ENCODE peak calls at places on chromosome 18, in seven cellular contexts. One of them, this sample, is unnamed.

GRCh38 chr18:31503011-31503410 is 5.0 kb downstream of the DSG2 start:
- DNase-seq in HCEC 1CT: no peak
- DNase-seq in coronary artery: no peak
- DNase-seq in activated CD4-positive, alpha-beta T cell treated with anti-CD3 and anti-CD28 coated beads for 36 hours: no peak
- DNase-seq in stimulated activated CD8-positive, alpha-beta memory T cell treated with anti-CD3 and anti-CD28 coated beads, Interleukin-15, amount 100 ng/mL, for 4 hours: no peak
- DNase-seq in T47D: no peak
- DNase-seq in A549: no peak
- DNase-seq in this sample: no peak

GRCh38 chr18:32548688-32549087 is 78.0 kb upstream of the GAREM1 start:
- DNase-seq in HCEC 1CT: no peak
- DNase-seq in coronary artery: no peak
- DNase-seq in activated CD4-positive, alpha-beta T cell treated with anti-CD3 and anti-CD28 coated beads for 36 hours: no peak
- DNase-seq in stimulated activated CD8-positive, alpha-beta memory T cell treated with anti-CD3 and anti-CD28 coated beads, Interleukin-15, amount 100 ng/mL, for 4 hours: no peak
- DNase-seq in T47D: no peak
- DNase-seq in A549: no peak
- DNase-seq in this sample: no peak

GRCh38 chr18:49052891-49053644 is 102.3 kb upstream of the SMAD7 start:
- DNase-seq in HCEC 1CT: peak
- DNase-seq in coronary artery: no peak
- DNase-seq in activated CD4-positive, alpha-beta T cell treated with anti-CD3 and anti-CD28 coated beads for 36 hours: no peak
- DNase-seq in stimulated activated CD8-positive, alpha-beta memory T cell treated with anti-CD3 and anti-CD28 coated beads, Interleukin-15, amount 100 ng/mL, for 4 hours: no peak
- DNase-seq in T47D: no peak
- DNase-seq in A549: no peak
- DNase-seq in this sample: no peak

GRCh38 chr18:67551146-67551545 is 34.6 kb upstream of the DSEL start:
- DNase-seq in HCEC 1CT: no peak
- DNase-seq in coronary artery: no peak
- DNase-seq in activated CD4-positive, alpha-beta T cell treated with anti-CD3 and anti-CD28 coated beads for 36 hours: no peak
- DNase-seq in stimulated activated CD8-positive, alpha-beta memory T cell treated with anti-CD3 and anti-CD28 coated beads, Interleukin-15, amount 100 ng/mL, for 4 hours: no peak
- DNase-seq in T47D: no peak
- DNase-seq in A549: no peak
- DNase-seq in this sample: no peak

GRCh38 chr18:79792096-79792987 is 5.4 kb upstream of the KCNG2 start:
- DNase-seq in HCEC 1CT: no peak
- DNase-seq in coronary artery: no peak
- DNase-seq in activated CD4-positive, alpha-beta T cell treated with anti-CD3 and anti-CD28 coated beads for 36 hours: no peak
- DNase-seq in stimulated activated CD8-positive, alpha-beta memory T cell treated with anti-CD3 and anti-CD28 coated beads, Interleukin-15, amount 100 ng/mL, for 4 hours: no peak
- DNase-seq in T47D: no peak
- DNase-seq in A549: no peak
- DNase-seq in this sample: no peak

GRCh38 chr18:12026562-12026961 is 45.3 kb downstream of the IMPA2 start:
- DNase-seq in HCEC 1CT: no peak
- DNase-seq in coronary artery: no peak
- DNase-seq in activated CD4-positive, alpha-beta T cell treated with anti-CD3 and anti-CD28 coated beads for 36 hours: no peak
- DNase-seq in stimulated activated CD8-positive, alpha-beta memory T cell treated with anti-CD3 and anti-CD28 coated beads, Interleukin-15, amount 100 ng/mL, for 4 hours: no peak
- DNase-seq in T47D: no peak
- DNase-seq in A549: no peak
- DNase-seq in this sample: no peak

GRCh38 chr18:58858591-58859468 is 5.8 kb upstream of the ZNF532 start:
- DNase-seq in HCEC 1CT: no peak
- DNase-seq in coronary artery: no peak
- DNase-seq in activated CD4-positive, alpha-beta T cell treated with anti-CD3 and anti-CD28 coated beads for 36 hours: no peak
- DNase-seq in stimulated activated CD8-positive, alpha-beta memory T cell treated with anti-CD3 and anti-CD28 coated beads, Interleukin-15, amount 100 ng/mL, for 4 hours: no peak
- DNase-seq in T47D: no peak
- DNase-seq in A549: no peak
- DNase-seq in this sample: no peak

GRCh38 chr18:49651033-49651432 is 89.2 kb downstream of the LIPG start:
- DNase-seq in HCEC 1CT: no peak
- DNase-seq in coronary artery: peak
- DNase-seq in activated CD4-positive, alpha-beta T cell treated with anti-CD3 and anti-CD28 coated beads for 36 hours: no peak
- DNase-seq in stimulated activated CD8-positive, alpha-beta memory T cell treated with anti-CD3 and anti-CD28 coated beads, Interleukin-15, amount 100 ng/mL, for 4 hours: no peak
- DNase-seq in T47D: no peak
- DNase-seq in A549: no peak
- DNase-seq in this sample: peak

GRCh38 chr18:11494093-11494492 is 115.3 kb upstream of the SLC35G4 start:
- DNase-seq in HCEC 1CT: peak
- DNase-seq in coronary artery: no peak
- DNase-seq in activated CD4-positive, alpha-beta T cell treated with anti-CD3 and anti-CD28 coated beads for 36 hours: no peak
- DNase-seq in stimulated activated CD8-positive, alpha-beta memory T cell treated with anti-CD3 and anti-CD28 coated beads, Interleukin-15, amount 100 ng/mL, for 4 hours: no peak
- DNase-seq in T47D: no peak
- DNase-seq in A549: no peak
- DNase-seq in this sample: no peak

GRCh38 chr18:34976899-34977786 is 64.1 kb upstream of the MAPRE2 start:
- DNase-seq in HCEC 1CT: peak
- DNase-seq in coronary artery: peak
- DNase-seq in activated CD4-positive, alpha-beta T cell treated with anti-CD3 and anti-CD28 coated beads for 36 hours: peak
- DNase-seq in stimulated activated CD8-positive, alpha-beta memory T cell treated with anti-CD3 and anti-CD28 coated beads, Interleukin-15, amount 100 ng/mL, for 4 hours: peak
- DNase-seq in T47D: peak
- DNase-seq in A549: peak
- DNase-seq in this sample: peak

GRCh38 chr18:22465859-22466602 is 48.3 kb upstream of the CTAGE1 start:
- DNase-seq in HCEC 1CT: peak
- DNase-seq in coronary artery: peak
- DNase-seq in activated CD4-positive, alpha-beta T cell treated with anti-CD3 and anti-CD28 coated beads for 36 hours: no peak
- DNase-seq in stimulated activated CD8-positive, alpha-beta memory T cell treated with anti-CD3 and anti-CD28 coated beads, Interleukin-15, amount 100 ng/mL, for 4 hours: no peak
- DNase-seq in T47D: peak
- DNase-seq in A549: peak
- DNase-seq in this sample: no peak

GRCh38 chr18:78192044-78192443 is 787.6 kb upstream of the SALL3 start:
- DNase-seq in HCEC 1CT: no peak
- DNase-seq in coronary artery: no peak
- DNase-seq in activated CD4-positive, alpha-beta T cell treated with anti-CD3 and anti-CD28 coated beads for 36 hours: no peak
- DNase-seq in stimulated activated CD8-positive, alpha-beta memory T cell treated with anti-CD3 and anti-CD28 coated beads, Interleukin-15, amount 100 ng/mL, for 4 hours: no peak
- DNase-seq in T47D: no peak
- DNase-seq in A549: no peak
- DNase-seq in this sample: no peak

GRCh38 chr18:49652841-49653240 is 91.0 kb downstream of the LIPG start:
- DNase-seq in HCEC 1CT: no peak
- DNase-seq in coronary artery: peak
- DNase-seq in activated CD4-positive, alpha-beta T cell treated with anti-CD3 and anti-CD28 coated beads for 36 hours: no peak
- DNase-seq in stimulated activated CD8-positive, alpha-beta memory T cell treated with anti-CD3 and anti-CD28 coated beads, Interleukin-15, amount 100 ng/mL, for 4 hours: no peak
- DNase-seq in T47D: no peak
- DNase-seq in A549: no peak
- DNase-seq in this sample: no peak

GRCh38 chr18:55763298-55763697 is 175.3 kb upstream of the TCF4 start:
- DNase-seq in HCEC 1CT: peak
- DNase-seq in coronary artery: no peak
- DNase-seq in activated CD4-positive, alpha-beta T cell treated with anti-CD3 and anti-CD28 coated beads for 36 hours: no peak
- DNase-seq in stimulated activated CD8-positive, alpha-beta memory T cell treated with anti-CD3 and anti-CD28 coated beads, Interleukin-15, amount 100 ng/mL, for 4 hours: no peak
- DNase-seq in T47D: no peak
- DNase-seq in A549: peak
- DNase-seq in this sample: no peak

GRCh38 chr18:49127606-49128190 is 176.9 kb upstream of the SMAD7 start:
- DNase-seq in HCEC 1CT: no peak
- DNase-seq in coronary artery: no peak
- DNase-seq in activated CD4-positive, alpha-beta T cell treated with anti-CD3 and anti-CD28 coated beads for 36 hours: no peak
- DNase-seq in stimulated activated CD8-positive, alpha-beta memory T cell treated with anti-CD3 and anti-CD28 coated beads, Interleukin-15, amount 100 ng/mL, for 4 hours: no peak
- DNase-seq in T47D: no peak
- DNase-seq in A549: no peak
- DNase-seq in this sample: no peak

GRCh38 chr18:62048279-62048678 is 138.6 kb downstream of the PIGN start:
- DNase-seq in HCEC 1CT: no peak
- DNase-seq in coronary artery: no peak
- DNase-seq in activated CD4-positive, alpha-beta T cell treated with anti-CD3 and anti-CD28 coated beads for 36 hours: no peak
- DNase-seq in stimulated activated CD8-positive, alpha-beta memory T cell treated with anti-CD3 and anti-CD28 coated beads, Interleukin-15, amount 100 ng/mL, for 4 hours: no peak
- DNase-seq in T47D: no peak
- DNase-seq in A549: no peak
- DNase-seq in this sample: no peak

GRCh38 chr18:69974365-69974764 is 26.7 kb upstream of the CD226 start:
- DNase-seq in HCEC 1CT: peak
- DNase-seq in coronary artery: no peak
- DNase-seq in activated CD4-positive, alpha-beta T cell treated with anti-CD3 and anti-CD28 coated beads for 36 hours: no peak
- DNase-seq in stimulated activated CD8-positive, alpha-beta memory T cell treated with anti-CD3 and anti-CD28 coated beads, Interleukin-15, amount 100 ng/mL, for 4 hours: no peak
- DNase-seq in T47D: no peak
- DNase-seq in A549: no peak
- DNase-seq in this sample: no peak

GRCh38 chr18:73707035-73707434 is 440.6 kb downstream of the FBXO15 start:
- DNase-seq in HCEC 1CT: no peak
- DNase-seq in coronary artery: no peak
- DNase-seq in activated CD4-positive, alpha-beta T cell treated with anti-CD3 and anti-CD28 coated beads for 36 hours: no peak
- DNase-seq in stimulated activated CD8-positive, alpha-beta memory T cell treated with anti-CD3 and anti-CD28 coated beads, Interleukin-15, amount 100 ng/mL, for 4 hours: no peak
- DNase-seq in T47D: no peak
- DNase-seq in A549: peak
- DNase-seq in this sample: no peak

GRCh38 chr18:13372405-13372995 is 153.9 kb downstream of the LDLRAD4 start:
- DNase-seq in HCEC 1CT: no peak
- DNase-seq in coronary artery: no peak
- DNase-seq in activated CD4-positive, alpha-beta T cell treated with anti-CD3 and anti-CD28 coated beads for 36 hours: no peak
- DNase-seq in stimulated activated CD8-positive, alpha-beta memory T cell treated with anti-CD3 and anti-CD28 coated beads, Interleukin-15, amount 100 ng/mL, for 4 hours: no peak
- DNase-seq in T47D: no peak
- DNase-seq in A549: no peak
- DNase-seq in this sample: no peak

GRCh38 chr18:68426731-68427315 is 288.1 kb downstream of the TMX3 start:
- DNase-seq in HCEC 1CT: peak
- DNase-seq in coronary artery: no peak
- DNase-seq in activated CD4-positive, alpha-beta T cell treated with anti-CD3 and anti-CD28 coated beads for 36 hours: no peak
- DNase-seq in stimulated activated CD8-positive, alpha-beta memory T cell treated with anti-CD3 and anti-CD28 coated beads, Interleukin-15, amount 100 ng/mL, for 4 hours: no peak
- DNase-seq in T47D: no peak
- DNase-seq in A549: no peak
- DNase-seq in this sample: no peak